ENCODE peak calls at places on chromosome 5, in ten cellular contexts. M is NCI-H1105 treated with DMSO at 0.1 percent for 48 hours; L is NCI-H2081; R is fibroblast of villous mesenchyme; C is ACHN; W is GM23248; P is stimulated activated CD8-positive, alpha-beta memory T cell treated with anti-CD3 and anti-CD28 coated beads, Interleukin-4, amount 100 ng/mL, for 1 hour; I is mucosa of descending colon; B is activated CD8-positive, alpha-beta memory T cell treated with anti-CD3 and anti-CD28 coated beads for 4 hours; Q is A549. A is an unnamed sample.

GRCh38 chr5:14816999-14817761 is 54.4 kb downstream of the ANKH start:
- DNase-seq in M (no peak), L (no peak), R (peak), C (no peak), W (peak), P (no peak), I (no peak), B (no peak), Q (no peak), A (no peak)

GRCh38 chr5:170248635-170249227 is 15.9 kb downstream of the C5orf58 start:
- DNase-seq in M (no peak), L (no peak), R (peak), C (no peak), W (no peak), P (no peak), I (no peak), B (no peak), Q (no peak), A (no peak)

GRCh38 chr5:39100851-39101396 is 26.7 kb upstream of the RICTOR start:
- DNase-seq in M (no peak), L (peak), R (peak), C (no peak), W (peak), P (no peak), I (no peak), B (no peak), Q (peak), A (no peak)

GRCh38 chr5:124630767-124631704 is 115.4 kb downstream of the ZNF608 start:
- DNase-seq in M (no peak), L (no peak), R (peak), C (no peak), W (peak), P (no peak), I (no peak), B (no peak), Q (no peak), A (no peak)

GRCh38 chr5:14171621-14172020 is 28.5 kb downstream of the TRIO start:
- DNase-seq in M (no peak), L (no peak), R (peak), C (no peak), W (peak), P (no peak), I (no peak), B (no peak), Q (no peak), A (no peak)

GRCh38 chr5:125481506-125482455 is 735.3 kb upstream of the ZNF608 start:
- DNase-seq in M (no peak), L (no peak), R (peak), C (no peak), W (no peak), P (no peak), I (no peak), B (no peak), Q (no peak), A (no peak)

GRCh38 chr5:108503986-108504385 is 122.1 kb upstream of the FBXL17 start:
- DNase-seq in M (no peak), L (no peak), R (no peak), C (no peak), W (peak), P (no peak), I (no peak), B (no peak), Q (no peak), A (no peak)

GRCh38 chr5:171867786-171868185 is 82.2 kb downstream of the SMIM23 start:
- DNase-seq in M (no peak), L (no peak), R (no peak), C (no peak), W (peak), P (no peak), I (no peak), B (no peak), Q (no peak), A (no peak)

GRCh38 chr5:60350794-60351193 is 349.2 kb downstream of the DEPDC1B start:
- DNase-seq in M (peak), L (no peak), R (no peak), C (no peak), W (no peak), P (no peak), I (no peak), B (no peak), Q (no peak), A (no peak)

GRCh38 chr5:132437604-132438275 is 52.8 kb downstream of the IRF1 start:
- DNase-seq in M (no peak), L (no peak), R (peak), C (peak), W (peak), P (no peak), I (peak), B (peak), Q (peak), A (no peak)